ENCODE peak calls at places on chromosomes 2 and 18, in six cellular contexts. Q is right lobe of liver, G is ovary, R is Peyer's patch, V is lower lobe of right lung, P is cardiac muscle cell. T is an unnamed sample. For H3K4me1, the result is how much of the 10 kb centered on the place peaks cover.

GRCh38 chr2:205683991-205684390 is 1.7 kb downstream of the NRP2 start:
- DNase-seq in V (no peak), R (no peak), G (no peak), P (no peak), Q (no peak), T (no peak)

GRCh38 chr2:216492951-216493685 is 5.5 kb upstream of the RPL37A start:
- DNase-seq in Q (no peak), G (no peak), V (no peak), P (peak), R (no peak), T (no peak)

GRCh38 chr18:64165906-64166305 is 17.0 kb upstream of the LINC00305 start:
- DNase-seq in P (no peak), V (no peak), G (no peak), Q (no peak), R (no peak), T (no peak)

GRCh38 chr2:202608142-202608852 is 26.5 kb upstream of the FAM117B start:
- DNase-seq in P (no peak), R (no peak), Q (no peak), V (no peak), G (no peak), T (no peak)

GRCh38 chr2:8537572-8538155 is 144.2 kb upstream of the ID2 start:
- DNase-seq in Q (no peak), R (no peak), G (no peak), P (no peak), V (no peak), T (peak)

GRCh38 chr2:17878222-17879136 is at the start of gene KCNS3:
- DNase-seq in V (peak), R (no peak), P (peak), Q (peak), G (no peak), T (peak)

GRCh38 chr18:3689986-3690681 is 240.2 kb downstream of the TGIF1 start:
- DNase-seq in P (no peak), G (no peak), Q (no peak), R (no peak), V (no peak), T (no peak)

GRCh38 chr18:34965108-34965507 is 76.1 kb upstream of the MAPRE2 start:
- DNase-seq in Q (no peak), V (no peak), G (no peak), P (no peak), R (no peak), T (no peak)

GRCh38 chr18:2654105-2654827 is 1.3 kb upstream of the SMCHD1 start:
- DNase-seq in V (no peak), G (no peak), Q (no peak), P (peak), R (no peak), T (no peak)

GRCh38 chr2:238528953-238529781 is 102.4 kb downstream of the ASB1 start:
- DNase-seq in R (no peak), V (no peak), Q (no peak), G (no peak), P (peak), T (no peak)

GRCh38 chr2:150789376-150789905 is 302.0 kb upstream of the RND3 start:
- DNase-seq in G (no peak), Q (no peak), R (no peak), V (no peak), P (peak), T (no peak)

GRCh38 chr2:162014751-162015150 is 59.3 kb downstream of the DPP4 start:
- DNase-seq in R (no peak), G (no peak), P (peak), V (no peak), Q (no peak), T (no peak)

GRCh38 chr2:236833501-236834186 is 252.0 kb upstream of the COPS8 start:
- DNase-seq in G (no peak), P (peak), V (no peak), R (no peak), Q (no peak), T (no peak)

DNA sequence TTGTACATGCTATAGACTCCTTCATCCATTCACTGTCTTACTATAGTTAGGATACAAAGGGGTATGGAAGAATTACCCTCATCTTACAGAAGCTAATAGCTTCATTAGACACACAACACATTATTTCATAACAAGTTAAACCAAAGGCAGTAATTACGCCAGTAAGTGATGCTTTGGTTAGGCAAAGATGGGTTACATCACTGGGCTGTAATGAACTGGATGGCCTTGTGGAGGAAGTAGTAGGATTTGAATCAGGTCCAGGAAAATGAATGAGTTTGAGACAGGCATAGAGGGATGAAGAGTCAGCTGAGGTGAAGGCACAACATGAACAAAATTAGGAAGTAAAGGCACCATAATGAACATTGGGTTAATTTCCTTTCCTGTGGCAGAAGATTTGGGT is 80.1 kb downstream of the SOCS6 start:
- DNase-seq in G (no peak), Q (no peak), R (no peak), P (peak), V (no peak), T (no peak)
- H3K4me1 ChIP-seq in G (under half), Q (under half), R (under half), P (under half), V (under half), T (under half)

GRCh38 chr2:234258562-234259141 is 208.2 kb downstream of the SPP2 start:
- DNase-seq in R (no peak), G (no peak), Q (no peak), P (no peak), V (no peak), T (no peak)
- H3K4me3 ChIP-seq in R (no peak), G (no peak), Q (no peak), P (no peak), V (no peak), T (no peak)

GRCh38 chr2:137967042-137967441 is 2.8 kb downstream of the HNMT start:
- DNase-seq in Q (no peak), G (no peak), P (no peak), R (no peak), V (no peak), T (no peak)
- H3K4me1 ChIP-seq in Q (under half), G (under half), P (under half), R (under half), V (under half), T (under half)

DNA sequence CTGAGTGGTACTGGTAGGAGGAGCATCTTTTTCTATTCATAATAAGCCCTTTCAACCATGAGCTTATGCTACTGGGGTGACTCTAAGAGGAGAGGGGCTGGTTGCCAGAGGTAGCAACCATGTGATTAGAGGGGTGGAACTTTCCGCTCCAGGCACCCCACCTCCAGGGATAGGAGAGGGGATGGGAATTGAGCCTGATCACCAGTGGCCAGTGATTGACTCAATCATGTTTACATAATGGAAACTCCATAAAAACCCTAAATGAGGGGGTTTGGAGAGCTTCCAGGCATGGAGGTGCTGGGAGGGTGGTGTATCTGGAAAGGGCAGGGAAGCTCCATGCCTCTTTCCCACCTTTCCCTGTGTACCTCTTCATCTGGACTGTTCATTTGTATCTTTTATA is 46.6 kb upstream of the RHOB start:
- DNase-seq in Q (no peak), P (no peak), R (no peak), G (no peak), V (no peak), T (no peak)
- H3K4me3 ChIP-seq in Q (no peak), P (no peak), R (no peak), G (no peak), V (no peak), T (no peak)

GRCh38 chr2:46979611-46980010 is 64.0 kb upstream of the MCFD2 start:
- DNase-seq in R (peak), G (no peak), Q (no peak), P (no peak), V (no peak), T (peak)
- H3K4me1 ChIP-seq in R (under half), G (under half), Q (under half), P (under half), V (half or more), T (half or more)